ENCODE peak calls at places on chromosomes 13 and 19, in nine cellular contexts. One of them, this sample, is unnamed.

GRCh38 chr19:35704218-35704617 is at the start of gene ZBTB32:
- DNase-seq in A172: no peak
- DNase-seq in AG09319: no peak
- DNase-seq in central memory CD4-positive, alpha-beta T cell: no peak
- DNase-seq in fibroblast of lung: peak; percentile 47
- DNase-seq in germinal center: peak; percentile 30
- DNase-seq in GOT3: no peak
- DNase-seq in ecto neural progenitor cell: peak; percentile 81
- DNase-seq in putamen: no peak
- DNase-seq in this sample: no peak

GRCh38 chr13:21365574-21365973 is 93.5 kb downstream of the ZDHHC20 start:
- DNase-seq in A172: no peak
- DNase-seq in AG09319: no peak
- DNase-seq in central memory CD4-positive, alpha-beta T cell: no peak
- DNase-seq in fibroblast of lung: no peak
- DNase-seq in germinal center: no peak
- DNase-seq in GOT3: no peak
- DNase-seq in ecto neural progenitor cell: no peak
- DNase-seq in putamen: no peak
- DNase-seq in this sample: no peak

GRCh38 chr19:29524201-29524911 is 1.4 kb upstream of the VSTM2B start:
- DNase-seq in A172: no peak
- DNase-seq in AG09319: no peak
- DNase-seq in central memory CD4-positive, alpha-beta T cell: no peak
- DNase-seq in fibroblast of lung: no peak
- DNase-seq in germinal center: no peak
- DNase-seq in GOT3: no peak
- DNase-seq in ecto neural progenitor cell: peak; percentile 63
- DNase-seq in putamen: peak; percentile 74
- DNase-seq in this sample: no peak

GRCh38 chr19:38953677-38954076 is 21.9 kb downstream of the FBXO17 start:
- DNase-seq in A172: no peak
- DNase-seq in AG09319: no peak
- DNase-seq in central memory CD4-positive, alpha-beta T cell: no peak
- DNase-seq in fibroblast of lung: no peak
- DNase-seq in germinal center: no peak
- DNase-seq in GOT3: no peak
- DNase-seq in ecto neural progenitor cell: no peak
- DNase-seq in putamen: peak; percentile 55
- DNase-seq in this sample: no peak

GRCh38 chr19:47436712-47437401 is 17.5 kb upstream of the MEIS3 start:
- DNase-seq in A172: peak; percentile 35
- DNase-seq in AG09319: no peak
- DNase-seq in central memory CD4-positive, alpha-beta T cell: peak; percentile 74
- DNase-seq in fibroblast of lung: peak; percentile 51
- DNase-seq in germinal center: peak; percentile 80
- DNase-seq in GOT3: peak; percentile 23
- DNase-seq in ecto neural progenitor cell: peak; percentile 91
- DNase-seq in putamen: peak; percentile 64
- DNase-seq in this sample: no peak

GRCh38 chr19:47032171-47032811 is 12.7 kb downstream of the NPAS1 start:
- DNase-seq in A172: no peak
- DNase-seq in AG09319: no peak
- DNase-seq in central memory CD4-positive, alpha-beta T cell: peak; percentile 50
- DNase-seq in fibroblast of lung: no peak
- DNase-seq in germinal center: peak; percentile 86
- DNase-seq in GOT3: no peak
- DNase-seq in ecto neural progenitor cell: peak; percentile 74
- DNase-seq in putamen: no peak
- DNase-seq in this sample: no peak

GRCh38 chr19:2326699-2327360 is 1.6 kb downstream of the LSM7 start:
- DNase-seq in A172: no peak
- DNase-seq in AG09319: no peak
- DNase-seq in central memory CD4-positive, alpha-beta T cell: no peak
- DNase-seq in fibroblast of lung: no peak
- DNase-seq in germinal center: no peak
- DNase-seq in GOT3: no peak
- DNase-seq in ecto neural progenitor cell: no peak
- DNase-seq in putamen: no peak
- DNase-seq in this sample: no peak

GRCh38 chr13:111398196-111398595 is 77.8 kb downstream of the TEX29 start:
- DNase-seq in A172: no peak
- DNase-seq in AG09319: no peak
- DNase-seq in central memory CD4-positive, alpha-beta T cell: no peak
- DNase-seq in fibroblast of lung: no peak
- DNase-seq in germinal center: no peak
- DNase-seq in GOT3: no peak
- DNase-seq in ecto neural progenitor cell: peak; percentile 22
- DNase-seq in putamen: no peak
- DNase-seq in this sample: no peak

GRCh38 chr19:39518458-39518857 is 3.5 kb downstream of the SELENOV start:
- DNase-seq in A172: no peak
- DNase-seq in AG09319: no peak
- DNase-seq in central memory CD4-positive, alpha-beta T cell: no peak
- DNase-seq in fibroblast of lung: no peak
- DNase-seq in germinal center: no peak
- DNase-seq in GOT3: no peak
- DNase-seq in ecto neural progenitor cell: no peak
- DNase-seq in putamen: no peak
- DNase-seq in this sample: no peak

GRCh38 chr19:883661-884211 is 9.3 kb downstream of the MED16 start:
- DNase-seq in A172: peak; percentile 90
- DNase-seq in AG09319: no peak
- DNase-seq in central memory CD4-positive, alpha-beta T cell: no peak
- DNase-seq in fibroblast of lung: no peak
- DNase-seq in germinal center: no peak
- DNase-seq in GOT3: no peak
- DNase-seq in ecto neural progenitor cell: no peak
- DNase-seq in putamen: no peak
- DNase-seq in this sample: no peak

GRCh38 chr19:53951436-53951835 is 11.3 kb upstream of the CACNG8 start:
- DNase-seq in A172: peak; percentile 28
- DNase-seq in AG09319: no peak
- DNase-seq in central memory CD4-positive, alpha-beta T cell: no peak
- DNase-seq in fibroblast of lung: no peak
- DNase-seq in germinal center: no peak
- DNase-seq in GOT3: no peak
- DNase-seq in ecto neural progenitor cell: no peak
- DNase-seq in putamen: no peak
- DNase-seq in this sample: no peak

GRCh38 chr19:46924874-46925547 is 64.2 kb downstream of the ARHGAP35 start:
- DNase-seq in A172: no peak
- DNase-seq in AG09319: no peak
- DNase-seq in central memory CD4-positive, alpha-beta T cell: no peak
- DNase-seq in fibroblast of lung: no peak
- DNase-seq in germinal center: peak; percentile 15
- DNase-seq in GOT3: no peak
- DNase-seq in ecto neural progenitor cell: no peak
- DNase-seq in putamen: no peak
- DNase-seq in this sample: no peak

GRCh38 chr13:112990783-112991182 is 21.8 kb downstream of the MCF2L start:
- DNase-seq in A172: no peak
- DNase-seq in AG09319: no peak
- DNase-seq in central memory CD4-positive, alpha-beta T cell: no peak
- DNase-seq in fibroblast of lung: no peak
- DNase-seq in germinal center: no peak
- DNase-seq in GOT3: no peak
- DNase-seq in ecto neural progenitor cell: no peak
- DNase-seq in putamen: no peak
- DNase-seq in this sample: no peak

GRCh38 chr13:87666826-87667225 is 4.3 kb upstream of the SLITRK5 start:
- DNase-seq in A172: no peak
- DNase-seq in AG09319: no peak
- DNase-seq in central memory CD4-positive, alpha-beta T cell: no peak
- DNase-seq in fibroblast of lung: peak; percentile 68
- DNase-seq in germinal center: no peak
- DNase-seq in GOT3: no peak
- DNase-seq in ecto neural progenitor cell: no peak
- DNase-seq in putamen: no peak
- DNase-seq in this sample: no peak

GRCh38 chr19:40193587-40193849 is 2.3 kb downstream of the MAP3K10 start:
- DNase-seq in A172: no peak
- DNase-seq in AG09319: no peak
- DNase-seq in central memory CD4-positive, alpha-beta T cell: no peak
- DNase-seq in fibroblast of lung: no peak
- DNase-seq in germinal center: no peak
- DNase-seq in GOT3: no peak
- DNase-seq in ecto neural progenitor cell: no peak
- DNase-seq in putamen: no peak
- DNase-seq in this sample: no peak

GRCh38 chr19:4234862-4235201 is 5.5 kb downstream of the EBI3 start:
- DNase-seq in A172: no peak
- DNase-seq in AG09319: no peak
- DNase-seq in central memory CD4-positive, alpha-beta T cell: no peak
- DNase-seq in fibroblast of lung: no peak
- DNase-seq in germinal center: no peak
- DNase-seq in GOT3: no peak
- DNase-seq in ecto neural progenitor cell: no peak
- DNase-seq in putamen: no peak
- DNase-seq in this sample: no peak

GRCh38 chr19:6610934-6611370 is 20.0 kb upstream of the CD70 start:
- DNase-seq in A172: peak; percentile 96
- DNase-seq in AG09319: peak; percentile 90
- DNase-seq in central memory CD4-positive, alpha-beta T cell: no peak
- DNase-seq in fibroblast of lung: peak; percentile 63
- DNase-seq in germinal center: no peak
- DNase-seq in GOT3: no peak
- DNase-seq in ecto neural progenitor cell: no peak
- DNase-seq in putamen: no peak
- DNase-seq in this sample: no peak

GRCh38 chr19:49425922-49426592 is 869 bp downstream of the GFY start:
- DNase-seq in A172: no peak
- DNase-seq in AG09319: no peak
- DNase-seq in central memory CD4-positive, alpha-beta T cell: no peak
- DNase-seq in fibroblast of lung: no peak
- DNase-seq in germinal center: no peak
- DNase-seq in GOT3: no peak
- DNase-seq in ecto neural progenitor cell: peak; percentile 78
- DNase-seq in putamen: no peak
- DNase-seq in this sample: no peak

GRCh38 chr13:102838982-102839381 is 6.8 kb upstream of the ERCC5 start:
- DNase-seq in A172: no peak
- DNase-seq in AG09319: no peak
- DNase-seq in central memory CD4-positive, alpha-beta T cell: no peak
- DNase-seq in fibroblast of lung: no peak
- DNase-seq in germinal center: no peak
- DNase-seq in GOT3: no peak
- DNase-seq in ecto neural progenitor cell: no peak
- DNase-seq in putamen: no peak
- DNase-seq in this sample: no peak

GRCh38 chr13:34826432-34826831 is 115.6 kb upstream of the NBEA start:
- DNase-seq in A172: no peak
- DNase-seq in AG09319: no peak
- DNase-seq in central memory CD4-positive, alpha-beta T cell: no peak
- DNase-seq in fibroblast of lung: no peak
- DNase-seq in germinal center: no peak
- DNase-seq in GOT3: no peak
- DNase-seq in ecto neural progenitor cell: no peak
- DNase-seq in putamen: no peak
- DNase-seq in this sample: no peak

GRCh38 chr19:54266133-54266532 is 9.1 kb upstream of the LILRB5 start:
- DNase-seq in A172: peak; percentile 83
- DNase-seq in AG09319: peak; percentile 11
- DNase-seq in central memory CD4-positive, alpha-beta T cell: peak; percentile 28
- DNase-seq in fibroblast of lung: peak; percentile 62
- DNase-seq in germinal center: peak; percentile 60
- DNase-seq in GOT3: no peak
- DNase-seq in ecto neural progenitor cell: peak; percentile 88
- DNase-seq in putamen: no peak
- DNase-seq in this sample: peak; percentile 36

GRCh38 chr19:39362682-39363657 is 20.7 kb downstream of the SAMD4B start:
- DNase-seq in A172: peak; percentile 53
- DNase-seq in AG09319: no peak
- DNase-seq in central memory CD4-positive, alpha-beta T cell: no peak
- DNase-seq in fibroblast of lung: peak; percentile 77
- DNase-seq in germinal center: no peak
- DNase-seq in GOT3: no peak
- DNase-seq in ecto neural progenitor cell: no peak
- DNase-seq in putamen: no peak
- DNase-seq in this sample: no peak

GRCh38 chr13:70390968-70391367 is 282.7 kb upstream of the KLHL1 start:
- DNase-seq in A172: no peak
- DNase-seq in AG09319: no peak
- DNase-seq in central memory CD4-positive, alpha-beta T cell: no peak
- DNase-seq in fibroblast of lung: no peak
- DNase-seq in germinal center: no peak
- DNase-seq in GOT3: no peak
- DNase-seq in ecto neural progenitor cell: no peak
- DNase-seq in putamen: no peak
- DNase-seq in this sample: no peak

GRCh38 chr13:62512194-62513141 is 1096.8 kb upstream of the PCDH20 start:
- DNase-seq in A172: peak; percentile 47
- DNase-seq in AG09319: no peak
- DNase-seq in central memory CD4-positive, alpha-beta T cell: no peak
- DNase-seq in fibroblast of lung: peak; percentile 36
- DNase-seq in germinal center: no peak
- DNase-seq in GOT3: no peak
- DNase-seq in ecto neural progenitor cell: peak; percentile 53
- DNase-seq in putamen: peak; percentile 19
- DNase-seq in this sample: peak; percentile 1

GRCh38 chr13:113724780-113725315 is 34.2 kb upstream of the TMEM255B start:
- DNase-seq in A172: peak; percentile 60
- DNase-seq in AG09319: no peak
- DNase-seq in central memory CD4-positive, alpha-beta T cell: peak; percentile 92
- DNase-seq in fibroblast of lung: peak; percentile 75
- DNase-seq in germinal center: peak; percentile 73
- DNase-seq in GOT3: peak; percentile 32
- DNase-seq in ecto neural progenitor cell: peak; percentile 87
- DNase-seq in putamen: peak; percentile 77
- DNase-seq in this sample: no peak

GRCh38 chr19:36152061-36152885 is at the start of gene COX7A1:
- DNase-seq in A172: no peak
- DNase-seq in AG09319: no peak
- DNase-seq in central memory CD4-positive, alpha-beta T cell: no peak
- DNase-seq in fibroblast of lung: peak; percentile 42
- DNase-seq in germinal center: no peak
- DNase-seq in GOT3: no peak
- DNase-seq in ecto neural progenitor cell: no peak
- DNase-seq in putamen: no peak
- DNase-seq in this sample: no peak

GRCh38 chr19:15577184-15577771 is 37.7 kb upstream of the CYP4F8 start:
- DNase-seq in A172: no peak
- DNase-seq in AG09319: no peak
- DNase-seq in central memory CD4-positive, alpha-beta T cell: no peak
- DNase-seq in fibroblast of lung: no peak
- DNase-seq in germinal center: no peak
- DNase-seq in GOT3: no peak
- DNase-seq in ecto neural progenitor cell: no peak
- DNase-seq in putamen: no peak
- DNase-seq in this sample: no peak

GRCh38 chr13:42819712-42820111 is 38.3 kb downstream of the FAM216B start:
- DNase-seq in A172: no peak
- DNase-seq in AG09319: no peak
- DNase-seq in central memory CD4-positive, alpha-beta T cell: no peak
- DNase-seq in fibroblast of lung: no peak
- DNase-seq in germinal center: no peak
- DNase-seq in GOT3: no peak
- DNase-seq in ecto neural progenitor cell: no peak
- DNase-seq in putamen: peak; percentile 56
- DNase-seq in this sample: no peak

GRCh38 chr19:33040994-33041827 is 23.5 kb downstream of the RHPN2 start:
- DNase-seq in A172: no peak
- DNase-seq in AG09319: no peak
- DNase-seq in central memory CD4-positive, alpha-beta T cell: no peak
- DNase-seq in fibroblast of lung: no peak
- DNase-seq in germinal center: no peak
- DNase-seq in GOT3: no peak
- DNase-seq in ecto neural progenitor cell: no peak
- DNase-seq in putamen: peak; percentile 62
- DNase-seq in this sample: no peak

GRCh38 chr19:410243-410781 is 1.4 kb upstream of the C2CD4C start:
- DNase-seq in A172: no peak
- DNase-seq in AG09319: no peak
- DNase-seq in central memory CD4-positive, alpha-beta T cell: no peak
- DNase-seq in fibroblast of lung: no peak
- DNase-seq in germinal center: no peak
- DNase-seq in GOT3: no peak
- DNase-seq in ecto neural progenitor cell: no peak
- DNase-seq in putamen: no peak
- DNase-seq in this sample: no peak

GRCh38 chr19:2251577-2252480 is 2.7 kb downstream of the AMH start:
- DNase-seq in A172: no peak
- DNase-seq in AG09319: no peak
- DNase-seq in central memory CD4-positive, alpha-beta T cell: no peak
- DNase-seq in fibroblast of lung: no peak
- DNase-seq in germinal center: no peak
- DNase-seq in GOT3: no peak
- DNase-seq in ecto neural progenitor cell: no peak
- DNase-seq in putamen: no peak
- DNase-seq in this sample: no peak

This sample was measured in AG04450.